ENCODE peak calls at places on chromosomes 5 and 9, in eight cellular contexts. One of them, this sample, is unnamed.
A peak's percentile ranks its signal among the peaks of the same experiment; 100 is the strongest.

GRCh38 chr5:3417376-3417943 is 178.2 kb upstream of the IRX1 start:
- DNase-seq in foreskin fibroblast: no peak
- DNase-seq in CD8-positive, alpha-beta T cell: no peak
- DNase-seq in HCT116: no peak
- DNase-seq in tibial artery: no peak
- DNase-seq in choroid plexus epithelial cell: no peak
- DNase-seq in uterus: no peak
- DNase-seq in WTC11: peak; percentile 69
- DNase-seq in this sample: no peak

GRCh38 chr5:173953528-173954090 is 35.4 kb upstream of the C5orf47 start:
- DNase-seq in foreskin fibroblast: peak; percentile 69
- DNase-seq in CD8-positive, alpha-beta T cell: no peak
- DNase-seq in HCT116: no peak
- DNase-seq in tibial artery: no peak
- DNase-seq in choroid plexus epithelial cell: peak; percentile 68
- DNase-seq in uterus: no peak
- DNase-seq in WTC11: no peak
- DNase-seq in this sample: no peak

GRCh38 chr5:54610197-54610898 is 92.8 kb downstream of the SNX18 start:
- DNase-seq in foreskin fibroblast: no peak
- DNase-seq in CD8-positive, alpha-beta T cell: no peak
- DNase-seq in HCT116: no peak
- DNase-seq in tibial artery: no peak
- DNase-seq in choroid plexus epithelial cell: peak; percentile 29
- DNase-seq in uterus: no peak
- DNase-seq in WTC11: no peak
- DNase-seq in this sample: no peak

GRCh38 chr5:8270246-8270645 is 401.3 kb downstream of the MTRR start:
- DNase-seq in foreskin fibroblast: peak; percentile 9
- DNase-seq in CD8-positive, alpha-beta T cell: no peak
- DNase-seq in HCT116: no peak
- DNase-seq in tibial artery: no peak
- DNase-seq in choroid plexus epithelial cell: no peak
- DNase-seq in uterus: no peak
- DNase-seq in WTC11: no peak
- DNase-seq in this sample: no peak

GRCh38 chr5:175285263-175285662 is 158.7 kb downstream of the DRD1 start:
- DNase-seq in foreskin fibroblast: peak; percentile 4
- DNase-seq in CD8-positive, alpha-beta T cell: no peak
- DNase-seq in HCT116: no peak
- DNase-seq in tibial artery: no peak
- DNase-seq in choroid plexus epithelial cell: no peak
- DNase-seq in uterus: no peak
- DNase-seq in WTC11: no peak
- DNase-seq in this sample: no peak

GRCh38 chr5:115850771-115851416 is 9.2 kb downstream of the AP3S1 start:
- DNase-seq in foreskin fibroblast: no peak
- DNase-seq in CD8-positive, alpha-beta T cell: no peak
- DNase-seq in HCT116: no peak
- DNase-seq in tibial artery: no peak
- DNase-seq in choroid plexus epithelial cell: peak; percentile 80
- DNase-seq in uterus: no peak
- DNase-seq in WTC11: no peak
- DNase-seq in this sample: no peak

GRCh38 chr9:4875559-4875958 is 82.8 kb downstream of the RCL1 start:
- DNase-seq in foreskin fibroblast: no peak
- DNase-seq in CD8-positive, alpha-beta T cell: no peak
- DNase-seq in HCT116: no peak
- DNase-seq in tibial artery: no peak
- DNase-seq in choroid plexus epithelial cell: no peak
- DNase-seq in uterus: no peak
- DNase-seq in WTC11: no peak
- DNase-seq in this sample: no peak

GRCh38 chr5:164600166-164600715 is 1094.8 kb downstream of the MAT2B start:
- DNase-seq in foreskin fibroblast: no peak
- DNase-seq in CD8-positive, alpha-beta T cell: no peak
- DNase-seq in HCT116: no peak
- DNase-seq in tibial artery: no peak
- DNase-seq in choroid plexus epithelial cell: peak; percentile 2
- DNase-seq in uterus: no peak
- DNase-seq in WTC11: no peak
- DNase-seq in this sample: no peak

GRCh38 chr5:57383093-57383861 is 99.3 kb downstream of the ACTBL2 start:
- DNase-seq in foreskin fibroblast: peak; percentile 94
- DNase-seq in CD8-positive, alpha-beta T cell: no peak
- DNase-seq in HCT116: peak; percentile 92
- DNase-seq in tibial artery: no peak
- DNase-seq in choroid plexus epithelial cell: peak; percentile 85
- DNase-seq in uterus: no peak
- DNase-seq in WTC11: no peak
- DNase-seq in this sample: no peak

GRCh38 chr9:117290809-117291208 is 124.0 kb downstream of the ASTN2 start:
- DNase-seq in foreskin fibroblast: no peak
- DNase-seq in CD8-positive, alpha-beta T cell: no peak
- DNase-seq in HCT116: no peak
- DNase-seq in tibial artery: no peak
- DNase-seq in choroid plexus epithelial cell: no peak
- DNase-seq in uterus: no peak
- DNase-seq in WTC11: no peak
- DNase-seq in this sample: no peak

GRCh38 chr9:114178756-114179450 is 23.6 kb downstream of the COL27A1 start:
- DNase-seq in foreskin fibroblast: no peak
- DNase-seq in CD8-positive, alpha-beta T cell: no peak
- DNase-seq in HCT116: no peak
- DNase-seq in tibial artery: peak; percentile 91
- DNase-seq in choroid plexus epithelial cell: no peak
- DNase-seq in uterus: no peak
- DNase-seq in WTC11: no peak
- DNase-seq in this sample: no peak

GRCh38 chr5:180142008-180142803 is 66.8 kb downstream of the RASGEF1C start:
- DNase-seq in foreskin fibroblast: no peak
- DNase-seq in CD8-positive, alpha-beta T cell: no peak
- DNase-seq in HCT116: no peak
- DNase-seq in tibial artery: no peak
- DNase-seq in choroid plexus epithelial cell: no peak
- DNase-seq in uterus: no peak
- DNase-seq in WTC11: no peak
- DNase-seq in this sample: no peak

GRCh38 chr9:97561501-97561900 is 60.0 kb downstream of the TMOD1 start:
- DNase-seq in foreskin fibroblast: no peak
- DNase-seq in CD8-positive, alpha-beta T cell: no peak
- DNase-seq in HCT116: no peak
- DNase-seq in tibial artery: no peak
- DNase-seq in choroid plexus epithelial cell: no peak
- DNase-seq in uterus: no peak
- DNase-seq in WTC11: no peak
- DNase-seq in this sample: no peak

GRCh38 chr5:135253601-135254165 is 145.3 kb downstream of the MACROH2A1 start:
- DNase-seq in foreskin fibroblast: no peak
- DNase-seq in CD8-positive, alpha-beta T cell: no peak
- DNase-seq in HCT116: no peak
- DNase-seq in tibial artery: no peak
- DNase-seq in choroid plexus epithelial cell: no peak
- DNase-seq in uterus: no peak
- DNase-seq in WTC11: no peak
- DNase-seq in this sample: no peak

GRCh38 chr9:92295240-92295790 is 1.8 kb upstream of the IARS1 start:
- DNase-seq in foreskin fibroblast: no peak
- DNase-seq in CD8-positive, alpha-beta T cell: no peak
- DNase-seq in HCT116: no peak
- DNase-seq in tibial artery: no peak
- DNase-seq in choroid plexus epithelial cell: no peak
- DNase-seq in uterus: no peak
- DNase-seq in WTC11: no peak
- DNase-seq in this sample: no peak

GRCh38 chr5:130289132-130290088 is 385.1 kb downstream of the CHSY3 start:
- DNase-seq in foreskin fibroblast: peak; percentile 3
- DNase-seq in CD8-positive, alpha-beta T cell: no peak
- DNase-seq in HCT116: no peak
- DNase-seq in tibial artery: no peak
- DNase-seq in choroid plexus epithelial cell: peak; percentile 44
- DNase-seq in uterus: no peak
- DNase-seq in WTC11: no peak
- DNase-seq in this sample: no peak

GRCh38 chr5:173473293-173473692 is 143.2 kb downstream of the BOD1 start:
- DNase-seq in foreskin fibroblast: peak; percentile 41
- DNase-seq in CD8-positive, alpha-beta T cell: no peak
- DNase-seq in HCT116: no peak
- DNase-seq in tibial artery: no peak
- DNase-seq in choroid plexus epithelial cell: peak; percentile 40
- DNase-seq in uterus: no peak
- DNase-seq in WTC11: no peak
- DNase-seq in this sample: no peak

GRCh38 chr5:126433708-126434107 is 10.5 kb downstream of the GRAMD2B start:
- DNase-seq in foreskin fibroblast: peak; percentile 21
- DNase-seq in CD8-positive, alpha-beta T cell: no peak
- DNase-seq in HCT116: no peak
- DNase-seq in tibial artery: no peak
- DNase-seq in choroid plexus epithelial cell: peak; percentile 46
- DNase-seq in uterus: no peak
- DNase-seq in WTC11: no peak
- DNase-seq in this sample: no peak

GRCh38 chr9:131593255-131593820 is 48.0 kb downstream of the PRRT1B start:
- DNase-seq in foreskin fibroblast: no peak
- DNase-seq in CD8-positive, alpha-beta T cell: no peak
- DNase-seq in HCT116: no peak
- DNase-seq in tibial artery: no peak
- DNase-seq in choroid plexus epithelial cell: no peak
- DNase-seq in uterus: no peak
- DNase-seq in WTC11: no peak
- DNase-seq in this sample: no peak

GRCh38 chr5:14744296-14745187 is 80.0 kb downstream of the OTULIN start:
- DNase-seq in foreskin fibroblast: no peak
- DNase-seq in CD8-positive, alpha-beta T cell: no peak
- DNase-seq in HCT116: no peak
- DNase-seq in tibial artery: no peak
- DNase-seq in choroid plexus epithelial cell: no peak
- DNase-seq in uterus: no peak
- DNase-seq in WTC11: no peak
- DNase-seq in this sample: no peak

GRCh38 chr5:150659360-150660107 is 1.5 kb upstream of the MYOZ3 start:
- DNase-seq in foreskin fibroblast: no peak
- DNase-seq in CD8-positive, alpha-beta T cell: no peak
- DNase-seq in HCT116: no peak
- DNase-seq in tibial artery: peak; percentile 64
- DNase-seq in choroid plexus epithelial cell: no peak
- DNase-seq in uterus: no peak
- DNase-seq in WTC11: no peak
- DNase-seq in this sample: no peak

GRCh38 chr9:128636024-128636390 is 20.6 kb downstream of the DYNC2I2 start:
- DNase-seq in foreskin fibroblast: peak; percentile 22
- DNase-seq in CD8-positive, alpha-beta T cell: no peak
- DNase-seq in HCT116: no peak
- DNase-seq in tibial artery: peak; percentile 78
- DNase-seq in choroid plexus epithelial cell: no peak
- DNase-seq in uterus: peak; percentile 50
- DNase-seq in WTC11: peak; percentile 75
- DNase-seq in this sample: no peak
- TF ChIP-seq CTCF in foreskin fibroblast: no peak
- TF ChIP-seq CTCF in CD8-positive, alpha-beta T cell: no peak
- TF ChIP-seq CTCF in HCT116: peak; percentile 50
- TF ChIP-seq CTCF in tibial artery: no peak
- TF ChIP-seq CTCF in choroid plexus epithelial cell: peak; percentile 29
- TF ChIP-seq CTCF in uterus: no peak
- TF ChIP-seq CTCF in WTC11: no peak
- TF ChIP-seq CTCF in this sample: no peak

DNA sequence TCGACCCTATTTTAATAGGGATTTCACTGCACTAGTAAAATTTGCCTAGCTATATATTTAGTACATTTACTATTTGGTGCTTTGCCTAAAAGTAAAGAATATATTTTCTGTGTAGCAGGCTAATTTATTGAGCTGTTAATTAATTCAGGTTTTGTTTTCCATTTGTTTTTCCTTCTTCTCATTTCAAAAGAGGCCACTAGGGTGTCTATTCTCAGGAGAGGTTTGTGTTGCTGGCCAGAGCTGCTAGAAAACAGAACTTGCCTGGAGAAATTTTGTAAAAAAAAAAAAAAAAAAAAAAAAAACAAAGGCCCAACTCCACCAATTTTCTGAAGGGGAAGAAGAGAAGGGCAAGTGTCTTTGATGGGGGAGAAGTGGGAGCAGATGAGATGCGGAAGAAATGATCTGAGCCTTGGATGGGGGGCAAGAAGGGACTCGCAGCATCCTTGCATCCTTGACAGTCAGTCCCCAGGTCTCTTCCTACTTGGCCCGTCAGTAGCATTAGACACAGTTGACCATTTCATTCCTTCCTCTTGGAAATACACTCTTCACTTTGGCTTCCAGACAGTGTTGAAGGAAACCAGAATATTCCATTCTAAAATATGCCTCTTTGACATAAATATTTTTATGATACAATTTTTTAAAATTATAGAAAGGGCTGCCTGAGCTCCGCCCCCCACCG is 318.5 kb downstream of the TRPM3 start:
- DNase-seq in foreskin fibroblast: no peak
- DNase-seq in CD8-positive, alpha-beta T cell: no peak
- DNase-seq in HCT116: no peak
- DNase-seq in tibial artery: no peak
- DNase-seq in choroid plexus epithelial cell: no peak
- DNase-seq in uterus: no peak
- DNase-seq in WTC11: no peak
- DNase-seq in this sample: no peak
- TF ChIP-seq CTCF in foreskin fibroblast: no peak
- TF ChIP-seq CTCF in CD8-positive, alpha-beta T cell: no peak
- TF ChIP-seq CTCF in HCT116: no peak
- TF ChIP-seq CTCF in tibial artery: no peak
- TF ChIP-seq CTCF in choroid plexus epithelial cell: no peak
- TF ChIP-seq CTCF in uterus: no peak
- TF ChIP-seq CTCF in WTC11: no peak
- TF ChIP-seq CTCF in this sample: no peak

GRCh38 chr9:35448511-35448910 is 41.4 kb upstream of the RUSC2 start:
- DNase-seq in foreskin fibroblast: no peak
- DNase-seq in CD8-positive, alpha-beta T cell: no peak
- DNase-seq in HCT116: no peak
- DNase-seq in tibial artery: no peak
- DNase-seq in choroid plexus epithelial cell: peak; percentile 60
- DNase-seq in uterus: no peak
- DNase-seq in WTC11: no peak
- DNase-seq in this sample: no peak

GRCh38 chr9:35452481-35452880 is 37.4 kb upstream of the RUSC2 start:
- DNase-seq in foreskin fibroblast: peak; percentile 9
- DNase-seq in CD8-positive, alpha-beta T cell: no peak
- DNase-seq in HCT116: no peak
- DNase-seq in tibial artery: no peak
- DNase-seq in choroid plexus epithelial cell: peak; percentile 37
- DNase-seq in uterus: no peak
- DNase-seq in WTC11: no peak
- DNase-seq in this sample: no peak
- TF ChIP-seq CTCF in foreskin fibroblast: no peak
- TF ChIP-seq CTCF in CD8-positive, alpha-beta T cell: no peak
- TF ChIP-seq CTCF in HCT116: peak; percentile 21
- TF ChIP-seq CTCF in tibial artery: no peak
- TF ChIP-seq CTCF in choroid plexus epithelial cell: peak; percentile 55
- TF ChIP-seq CTCF in uterus: no peak
- TF ChIP-seq CTCF in WTC11: no peak
- TF ChIP-seq CTCF in this sample: no peak

DNA sequence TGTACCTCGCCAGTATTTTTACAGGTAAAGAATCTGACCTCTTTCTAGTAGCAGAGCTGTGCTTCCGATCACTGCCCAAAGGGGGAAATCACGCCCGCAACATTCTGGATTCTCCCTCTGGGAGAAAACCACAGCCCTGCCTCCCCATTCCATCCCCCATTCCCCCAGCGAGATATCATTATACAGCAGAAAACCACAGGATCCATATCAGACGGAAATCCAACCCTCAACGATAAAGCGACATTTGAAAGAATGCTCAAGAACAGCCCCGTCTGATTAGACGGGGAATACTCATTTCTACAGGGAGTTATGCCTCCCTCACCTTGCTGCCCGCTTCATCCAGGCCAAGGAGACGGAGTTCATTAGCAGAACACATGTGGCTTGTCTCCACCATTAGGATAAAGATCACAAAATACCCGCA is 172.8 kb downstream of the COL23A1 start:
- DNase-seq in foreskin fibroblast: no peak
- DNase-seq in CD8-positive, alpha-beta T cell: no peak
- DNase-seq in HCT116: no peak
- DNase-seq in tibial artery: no peak
- DNase-seq in choroid plexus epithelial cell: no peak
- DNase-seq in uterus: no peak
- DNase-seq in WTC11: no peak
- DNase-seq in this sample: no peak
- TF ChIP-seq CTCF in foreskin fibroblast: no peak
- TF ChIP-seq CTCF in CD8-positive, alpha-beta T cell: no peak
- TF ChIP-seq CTCF in HCT116: no peak
- TF ChIP-seq CTCF in tibial artery: no peak
- TF ChIP-seq CTCF in choroid plexus epithelial cell: peak; percentile 18
- TF ChIP-seq CTCF in uterus: no peak
- TF ChIP-seq CTCF in WTC11: no peak
- TF ChIP-seq CTCF in this sample: no peak